ENCODE peak calls at places on chromosomes 3 and 15, in seven cellular contexts. One of them, this sample, is unnamed.

GRCh38 chr3:5205165-5205941 is 17.8 kb downstream of the EDEM1 start:
- DNase-seq in NCI-H748 treated with DMSO at 0.1 percent for 48 hours: no peak
- DNase-seq in left cardiac atrium: no peak
- DNase-seq in T-helper 9 cell: no peak
- DNase-seq in heart left ventricle: no peak
- DNase-seq in amygdala: no peak
- DNase-seq in RWPE1: no peak
- DNase-seq in this sample: no peak

GRCh38 chr15:98650871-98651481 is 2.6 kb downstream of the IGF1R start:
- DNase-seq in RWPE1: no peak
- DNase-seq in left cardiac atrium: no peak
- DNase-seq in amygdala: no peak
- DNase-seq in T-helper 9 cell: no peak
- DNase-seq in NCI-H748 treated with DMSO at 0.1 percent for 48 hours: no peak
- DNase-seq in heart left ventricle: no peak
- DNase-seq in this sample: no peak

GRCh38 chr15:59174161-59174845 is 32.3 kb upstream of the LDHAL6B start:
- DNase-seq in left cardiac atrium: no peak
- DNase-seq in RWPE1: no peak
- DNase-seq in amygdala: no peak
- DNase-seq in heart left ventricle: no peak
- DNase-seq in T-helper 9 cell: no peak
- DNase-seq in NCI-H748 treated with DMSO at 0.1 percent for 48 hours: no peak
- DNase-seq in this sample: no peak

GRCh38 chr3:151479452-151479851 is 18.6 kb upstream of the IGSF10 start:
- DNase-seq in left cardiac atrium: no peak
- DNase-seq in T-helper 9 cell: no peak
- DNase-seq in amygdala: no peak
- DNase-seq in NCI-H748 treated with DMSO at 0.1 percent for 48 hours: no peak
- DNase-seq in heart left ventricle: no peak
- DNase-seq in RWPE1: no peak
- DNase-seq in this sample: no peak

GRCh38 chr3:77014236-77014635 is 25.7 kb upstream of the ROBO2 start:
- DNase-seq in left cardiac atrium: no peak
- DNase-seq in T-helper 9 cell: no peak
- DNase-seq in amygdala: no peak
- DNase-seq in heart left ventricle: no peak
- DNase-seq in NCI-H748 treated with DMSO at 0.1 percent for 48 hours: no peak
- DNase-seq in RWPE1: no peak
- DNase-seq in this sample: no peak

GRCh38 chr3:149765762-149766334 is 13.6 kb upstream of the COMMD2 start:
- DNase-seq in T-helper 9 cell: no peak
- DNase-seq in NCI-H748 treated with DMSO at 0.1 percent for 48 hours: peak; percentile 2
- DNase-seq in RWPE1: peak; percentile 9
- DNase-seq in left cardiac atrium: no peak
- DNase-seq in heart left ventricle: no peak
- DNase-seq in amygdala: no peak
- DNase-seq in this sample: no peak

GRCh38 chr15:62112616-62113593 is 46.1 kb downstream of the C2CD4A start:
- DNase-seq in RWPE1: peak; percentile 92
- DNase-seq in T-helper 9 cell: no peak
- DNase-seq in heart left ventricle: no peak
- DNase-seq in NCI-H748 treated with DMSO at 0.1 percent for 48 hours: no peak
- DNase-seq in amygdala: no peak
- DNase-seq in left cardiac atrium: no peak
- DNase-seq in this sample: no peak

GRCh38 chr3:12288466-12289129 is at the start of gene PPARG:
- DNase-seq in T-helper 9 cell: no peak
- DNase-seq in RWPE1: no peak
- DNase-seq in NCI-H748 treated with DMSO at 0.1 percent for 48 hours: no peak
- DNase-seq in amygdala: no peak
- DNase-seq in heart left ventricle: peak; percentile 36
- DNase-seq in left cardiac atrium: peak; percentile 41
- DNase-seq in this sample: no peak

GRCh38 chr15:98442379-98442833 is 205.9 kb upstream of the IGF1R start:
- DNase-seq in NCI-H748 treated with DMSO at 0.1 percent for 48 hours: peak; percentile 28
- DNase-seq in heart left ventricle: no peak
- DNase-seq in T-helper 9 cell: no peak
- DNase-seq in amygdala: no peak
- DNase-seq in RWPE1: peak; percentile 85
- DNase-seq in left cardiac atrium: no peak
- DNase-seq in this sample: no peak

GRCh38 chr3:157786618-157787017 is 283.4 kb upstream of the VEPH1 start:
- DNase-seq in amygdala: no peak
- DNase-seq in NCI-H748 treated with DMSO at 0.1 percent for 48 hours: no peak
- DNase-seq in T-helper 9 cell: no peak
- DNase-seq in RWPE1: peak; percentile 41
- DNase-seq in heart left ventricle: no peak
- DNase-seq in left cardiac atrium: no peak
- DNase-seq in this sample: no peak

GRCh38 chr3:61030469-61031035 is 220.7 kb downstream of the FHIT start:
- DNase-seq in NCI-H748 treated with DMSO at 0.1 percent for 48 hours: no peak
- DNase-seq in amygdala: no peak
- DNase-seq in RWPE1: no peak
- DNase-seq in left cardiac atrium: no peak
- DNase-seq in heart left ventricle: no peak
- DNase-seq in T-helper 9 cell: no peak
- DNase-seq in this sample: no peak

GRCh38 chr15:59296181-59296617 is 76.5 kb downstream of the MYO1E start:
- DNase-seq in left cardiac atrium: no peak
- DNase-seq in T-helper 9 cell: no peak
- DNase-seq in heart left ventricle: no peak
- DNase-seq in amygdala: no peak
- DNase-seq in RWPE1: no peak
- DNase-seq in NCI-H748 treated with DMSO at 0.1 percent for 48 hours: no peak
- DNase-seq in this sample: no peak

GRCh38 chr3:130834476-130834875 is 59.4 kb upstream of the ATP2C1 start:
- DNase-seq in NCI-H748 treated with DMSO at 0.1 percent for 48 hours: no peak
- DNase-seq in amygdala: no peak
- DNase-seq in heart left ventricle: no peak
- DNase-seq in left cardiac atrium: no peak
- DNase-seq in T-helper 9 cell: no peak
- DNase-seq in RWPE1: no peak
- DNase-seq in this sample: no peak

GRCh38 chr3:161323926-161324621 is 47.2 kb downstream of the SPTSSB start:
- DNase-seq in NCI-H748 treated with DMSO at 0.1 percent for 48 hours: no peak
- DNase-seq in amygdala: no peak
- DNase-seq in left cardiac atrium: no peak
- DNase-seq in RWPE1: no peak
- DNase-seq in T-helper 9 cell: no peak
- DNase-seq in heart left ventricle: no peak
- DNase-seq in this sample: no peak

GRCh38 chr3:119981386-119981785 is 112.9 kb downstream of the GSK3B start:
- DNase-seq in T-helper 9 cell: no peak
- DNase-seq in RWPE1: no peak
- DNase-seq in amygdala: no peak
- DNase-seq in left cardiac atrium: no peak
- DNase-seq in NCI-H748 treated with DMSO at 0.1 percent for 48 hours: no peak
- DNase-seq in heart left ventricle: no peak
- DNase-seq in this sample: no peak

GRCh38 chr15:33985287-33985686 is 17.0 kb downstream of the CHRM5 start:
- DNase-seq in heart left ventricle: no peak
- DNase-seq in NCI-H748 treated with DMSO at 0.1 percent for 48 hours: no peak
- DNase-seq in T-helper 9 cell: no peak
- DNase-seq in left cardiac atrium: no peak
- DNase-seq in amygdala: no peak
- DNase-seq in RWPE1: no peak
- DNase-seq in this sample: no peak

GRCh38 chr15:67850336-67850735 is 10.5 kb upstream of the RNU6-1 start:
- DNase-seq in heart left ventricle: no peak
- DNase-seq in left cardiac atrium: no peak
- DNase-seq in amygdala: no peak
- DNase-seq in T-helper 9 cell: no peak
- DNase-seq in NCI-H748 treated with DMSO at 0.1 percent for 48 hours: no peak
- DNase-seq in RWPE1: no peak
- DNase-seq in this sample: no peak

GRCh38 chr15:63979227-63979793 is 67.0 kb downstream of the DAPK2 start:
- DNase-seq in left cardiac atrium: no peak
- DNase-seq in T-helper 9 cell: no peak
- DNase-seq in amygdala: no peak
- DNase-seq in NCI-H748 treated with DMSO at 0.1 percent for 48 hours: no peak
- DNase-seq in RWPE1: no peak
- DNase-seq in heart left ventricle: no peak
- DNase-seq in this sample: no peak

GRCh38 chr3:174462908-174463307 is 396.2 kb upstream of the NAALADL2 start:
- DNase-seq in RWPE1: no peak
- DNase-seq in heart left ventricle: no peak
- DNase-seq in T-helper 9 cell: no peak
- DNase-seq in amygdala: no peak
- DNase-seq in NCI-H748 treated with DMSO at 0.1 percent for 48 hours: no peak
- DNase-seq in left cardiac atrium: no peak
- DNase-seq in this sample: no peak

GRCh38 chr3:5039585-5039984 is 60.3 kb downstream of the BHLHE40 start:
- DNase-seq in heart left ventricle: no peak
- DNase-seq in NCI-H748 treated with DMSO at 0.1 percent for 48 hours: no peak
- DNase-seq in amygdala: no peak
- DNase-seq in RWPE1: no peak
- DNase-seq in T-helper 9 cell: no peak
- DNase-seq in left cardiac atrium: no peak
- DNase-seq in this sample: no peak